ENCODE peak calls at places on chromosome 21, in five cellular contexts. E is EH, A is HCEC 1CT, T is nucleus accumbens, W is AG08395. F is an unnamed sample.

GRCh38 chr21:37419228-37419906 is 52.8 kb downstream of the DYRK1A start:
- DNase-seq in E (no peak), A (no peak), T (no peak), W (no peak), F (no peak)

GRCh38 chr21:45607922-45608295 is 35.6 kb upstream of the PCBP3 start:
- DNase-seq in E (no peak), A (no peak), T (peak), W (no peak), F (no peak)

GRCh38 chr21:45336870-45337269 is 49.2 kb upstream of the POFUT2 start:
- DNase-seq in E (peak), A (no peak), T (peak), W (no peak), F (no peak)

GRCh38 chr21:28067015-28067414 is 925.7 kb downstream of the LTN1 start:
- DNase-seq in E (no peak), A (no peak), T (no peak), W (no peak), F (no peak)

GRCh38 chr21:33299181-33299752 is 25.5 kb upstream of the IFNAR1 start:
- DNase-seq in E (no peak), A (no peak), T (no peak), W (no peak), F (no peak)

GRCh38 chr21:42542196-42542595 is 28.5 kb downstream of the SLC37A1 start:
- DNase-seq in E (no peak), A (no peak), T (no peak), W (no peak), F (no peak)

GRCh38 chr21:29640233-29640554 is 299.6 kb downstream of the GRIK1 start:
- DNase-seq in E (no peak), A (no peak), T (no peak), W (no peak), F (no peak)

GRCh38 chr21:43187715-43188114 is 18.9 kb downstream of the CRYAA start:
- DNase-seq in E (no peak), A (no peak), T (no peak), W (no peak), F (no peak)

GRCh38 chr21:37463083-37463780 is 96.7 kb downstream of the DYRK1A start:
- DNase-seq in E (peak), A (peak), T (no peak), W (peak), F (no peak)

GRCh38 chr21:42310411-42311001 is 4.7 kb downstream of the TFF3 start:
- DNase-seq in E (no peak), A (no peak), T (no peak), W (no peak), F (no peak)

GRCh38 chr21:41706678-41707077 is 60.2 kb downstream of the RIPK4 start:
- DNase-seq in E (peak), A (no peak), T (no peak), W (no peak), F (no peak)

GRCh38 chr21:43719748-43720538 is 1.0 kb downstream of the PDXK start:
- DNase-seq in E (no peak), A (no peak), T (no peak), W (no peak), F (no peak)

GRCh38 chr21:35252831-35253230 is 203.7 kb upstream of the RUNX1 start:
- DNase-seq in E (peak), A (peak), T (no peak), W (peak), F (no peak)

GRCh38 chr21:31612889-31613785 is 46.4 kb upstream of the SOD1 start:
- DNase-seq in E (peak), A (no peak), T (no peak), W (peak), F (no peak)

GRCh38 chr21:43880111-43880985 is 15.3 kb downstream of the AGPAT3 start:
- DNase-seq in E (peak), A (peak), T (no peak), W (peak), F (no peak)

GRCh38 chr21:26961704-26962103 is 5.2 kb downstream of the ADAMTS5 start:
- DNase-seq in E (no peak), A (no peak), T (no peak), W (no peak), F (no peak)

GRCh38 chr21:38985423-38986378 is 180.0 kb downstream of the ETS2 start:
- DNase-seq in E (peak), A (peak), T (no peak), W (peak), F (no peak)

GRCh38 chr21:37829447-37829846 is 86.8 kb downstream of the KCNJ6 start:
- DNase-seq in E (peak), A (peak), T (no peak), W (peak), F (no peak)

GRCh38 chr21:16125274-16125673 is 395.5 kb downstream of the USP25 start:
- DNase-seq in E (peak), A (no peak), T (no peak), W (no peak), F (no peak)

GRCh38 chr21:31111093-31111492 is 72.8 kb upstream of the KRTAP19-8 start:
- DNase-seq in E (no peak), A (no peak), T (no peak), W (no peak), F (no peak)

GRCh38 chr21:31606081-31606874 is 53.2 kb upstream of the SOD1 start:
- DNase-seq in E (no peak), A (no peak), T (no peak), W (no peak), F (no peak)

GRCh38 chr21:25329227-25329626 is 278.1 kb downstream of the MRPL39 start:
- DNase-seq in E (peak), A (peak), T (no peak), W (peak), F (no peak)

GRCh38 chr21:45490049-45490731 is 52.0 kb downstream of the SLC19A1 start:
- DNase-seq in E (no peak), A (no peak), T (no peak), W (no peak), F (no peak)

GRCh38 chr21:21860888-21861287 is 862.7 kb downstream of the NCAM2 start:
- DNase-seq in E (peak), A (no peak), T (no peak), W (peak), F (no peak)

GRCh38 chr21:33369586-33369985 is 33.6 kb upstream of the IFNGR2 start:
- DNase-seq in E (no peak), A (no peak), T (no peak), W (no peak), F (no peak)

GRCh38 chr21:20997633-20998455 is at the start of gene NCAM2:
- DNase-seq in E (peak), A (no peak), T (peak), W (peak), F (peak)